ENCODE peak calls at places on chromosomes 5 and 9, in eight cellular contexts. One of them, this sample, is unnamed.

GRCh38 chr9:108553111-108553635 is 302.6 kb downstream of the ACTL7B start:
- DNase-seq in AG04450: no peak
- DNase-seq in HCT116: no peak
- DNase-seq in right atrium auricular region: no peak
- DNase-seq in lung: no peak
- DNase-seq in MM.1S: no peak
- DNase-seq in CD8-positive, alpha-beta memory T cell: no peak
- DNase-seq in neural progenitor cell: no peak
- DNase-seq in this sample: no peak

GRCh38 chr5:160118349-160119141 is 705 bp downstream of the PWWP2A start:
- DNase-seq in AG04450: no peak
- DNase-seq in neural progenitor cell: no peak
- DNase-seq in CD8-positive, alpha-beta memory T cell: peak
- DNase-seq in lung: peak
- DNase-seq in right atrium auricular region: peak
- DNase-seq in MM.1S: peak
- DNase-seq in HCT116: no peak
- DNase-seq in this sample: peak

GRCh38 chr5:1152771-1153282 is 41.0 kb upstream of the SLC12A7 start:
- DNase-seq in MM.1S: no peak
- DNase-seq in CD8-positive, alpha-beta memory T cell: no peak
- DNase-seq in lung: no peak
- DNase-seq in AG04450: no peak
- DNase-seq in right atrium auricular region: no peak
- DNase-seq in neural progenitor cell: peak
- DNase-seq in HCT116: no peak
- DNase-seq in this sample: no peak

GRCh38 chr5:44691811-44692210 is 116.9 kb upstream of the MRPS30 start:
- DNase-seq in lung: no peak
- DNase-seq in CD8-positive, alpha-beta memory T cell: no peak
- DNase-seq in MM.1S: no peak
- DNase-seq in AG04450: no peak
- DNase-seq in neural progenitor cell: no peak
- DNase-seq in right atrium auricular region: no peak
- DNase-seq in HCT116: peak
- DNase-seq in this sample: no peak

GRCh38 chr9:91027005-91027404 is 225.4 kb downstream of the SYK start:
- DNase-seq in lung: no peak
- DNase-seq in HCT116: no peak
- DNase-seq in right atrium auricular region: no peak
- DNase-seq in AG04450: no peak
- DNase-seq in neural progenitor cell: no peak
- DNase-seq in CD8-positive, alpha-beta memory T cell: no peak
- DNase-seq in MM.1S: no peak
- DNase-seq in this sample: no peak

GRCh38 chr5:142749321-142749720 is 20.9 kb upstream of the ARHGAP26 start:
- DNase-seq in CD8-positive, alpha-beta memory T cell: no peak
- DNase-seq in HCT116: no peak
- DNase-seq in AG04450: peak
- DNase-seq in MM.1S: no peak
- DNase-seq in neural progenitor cell: no peak
- DNase-seq in lung: no peak
- DNase-seq in right atrium auricular region: no peak
- DNase-seq in this sample: no peak

GRCh38 chr5:96783326-96783725 is 24.4 kb downstream of the ERAP1 start:
- DNase-seq in MM.1S: no peak
- DNase-seq in CD8-positive, alpha-beta memory T cell: no peak
- DNase-seq in AG04450: no peak
- DNase-seq in right atrium auricular region: no peak
- DNase-seq in HCT116: no peak
- DNase-seq in lung: no peak
- DNase-seq in neural progenitor cell: no peak
- DNase-seq in this sample: no peak

GRCh38 chr5:180098991-180099732 is 27.6 kb upstream of the RNF130 start:
- DNase-seq in HCT116: no peak
- DNase-seq in CD8-positive, alpha-beta memory T cell: no peak
- DNase-seq in MM.1S: no peak
- DNase-seq in AG04450: no peak
- DNase-seq in neural progenitor cell: no peak
- DNase-seq in lung: peak
- DNase-seq in right atrium auricular region: no peak
- DNase-seq in this sample: no peak

GRCh38 chr5:120655828-120656435 is 191.8 kb downstream of the PRR16 start:
- DNase-seq in lung: peak
- DNase-seq in HCT116: peak
- DNase-seq in MM.1S: peak
- DNase-seq in right atrium auricular region: no peak
- DNase-seq in CD8-positive, alpha-beta memory T cell: no peak
- DNase-seq in AG04450: no peak
- DNase-seq in neural progenitor cell: peak
- DNase-seq in this sample: no peak

GRCh38 chr9:107585465-107585864 is 95.9 kb upstream of the KLF4 start:
- DNase-seq in lung: no peak
- DNase-seq in neural progenitor cell: no peak
- DNase-seq in CD8-positive, alpha-beta memory T cell: no peak
- DNase-seq in right atrium auricular region: no peak
- DNase-seq in MM.1S: no peak
- DNase-seq in HCT116: no peak
- DNase-seq in AG04450: no peak
- DNase-seq in this sample: no peak

GRCh38 chr5:61620660-61621650 is 288.9 kb downstream of the ZSWIM6 start:
- DNase-seq in right atrium auricular region: no peak
- DNase-seq in MM.1S: no peak
- DNase-seq in AG04450: no peak
- DNase-seq in lung: no peak
- DNase-seq in HCT116: no peak
- DNase-seq in neural progenitor cell: no peak
- DNase-seq in CD8-positive, alpha-beta memory T cell: no peak
- DNase-seq in this sample: peak

GRCh38 chr5:74641778-74642542 is 1.4 kb upstream of the ENC1 start:
- DNase-seq in CD8-positive, alpha-beta memory T cell: peak
- DNase-seq in neural progenitor cell: peak
- DNase-seq in MM.1S: peak
- DNase-seq in lung: peak
- DNase-seq in AG04450: peak
- DNase-seq in right atrium auricular region: no peak
- DNase-seq in HCT116: peak
- DNase-seq in this sample: peak

GRCh38 chr9:98796364-98797101 is at the start of gene ANKS6:
- DNase-seq in MM.1S: peak
- DNase-seq in CD8-positive, alpha-beta memory T cell: peak
- DNase-seq in right atrium auricular region: peak
- DNase-seq in neural progenitor cell: peak
- DNase-seq in lung: peak
- DNase-seq in HCT116: no peak
- DNase-seq in AG04450: peak
- DNase-seq in this sample: peak

GRCh38 chr9:135944444-135945252 is 16.5 kb downstream of the UBAC1 start:
- DNase-seq in neural progenitor cell: no peak
- DNase-seq in right atrium auricular region: no peak
- DNase-seq in lung: no peak
- DNase-seq in AG04450: no peak
- DNase-seq in CD8-positive, alpha-beta memory T cell: no peak
- DNase-seq in HCT116: no peak
- DNase-seq in MM.1S: no peak
- DNase-seq in this sample: no peak

GRCh38 chr9:14018061-14018460 is 295.9 kb downstream of the NFIB start:
- DNase-seq in HCT116: no peak
- DNase-seq in AG04450: peak
- DNase-seq in CD8-positive, alpha-beta memory T cell: no peak
- DNase-seq in right atrium auricular region: no peak
- DNase-seq in lung: no peak
- DNase-seq in neural progenitor cell: no peak
- DNase-seq in MM.1S: no peak
- DNase-seq in this sample: no peak

GRCh38 chr5:148311516-148311915 is 707 bp upstream of the SPINK7 start:
- DNase-seq in HCT116: no peak
- DNase-seq in MM.1S: no peak
- DNase-seq in neural progenitor cell: no peak
- DNase-seq in right atrium auricular region: no peak
- DNase-seq in lung: no peak
- DNase-seq in CD8-positive, alpha-beta memory T cell: no peak
- DNase-seq in AG04450: no peak
- DNase-seq in this sample: no peak

GRCh38 chr9:110109331-110110110 is 98.4 kb downstream of the C9orf152 start:
- DNase-seq in neural progenitor cell: peak
- DNase-seq in right atrium auricular region: no peak
- DNase-seq in MM.1S: no peak
- DNase-seq in HCT116: no peak
- DNase-seq in lung: no peak
- DNase-seq in AG04450: no peak
- DNase-seq in CD8-positive, alpha-beta memory T cell: no peak
- DNase-seq in this sample: no peak

GRCh38 chr5:109826426-109826825 is 136.7 kb downstream of the MAN2A1 start:
- DNase-seq in lung: no peak
- DNase-seq in right atrium auricular region: no peak
- DNase-seq in AG04450: no peak
- DNase-seq in MM.1S: no peak
- DNase-seq in CD8-positive, alpha-beta memory T cell: no peak
- DNase-seq in neural progenitor cell: no peak
- DNase-seq in HCT116: no peak
- DNase-seq in this sample: no peak

GRCh38 chr9:124202447-124202971 is 55.2 kb upstream of the NEK6 start:
- DNase-seq in HCT116: no peak
- DNase-seq in CD8-positive, alpha-beta memory T cell: no peak
- DNase-seq in neural progenitor cell: no peak
- DNase-seq in lung: peak
- DNase-seq in MM.1S: peak
- DNase-seq in AG04450: no peak
- DNase-seq in right atrium auricular region: no peak
- DNase-seq in this sample: no peak

GRCh38 chr5:167877924-167878323 is 413.5 kb upstream of the WWC1 start:
- DNase-seq in MM.1S: no peak
- DNase-seq in right atrium auricular region: no peak
- DNase-seq in neural progenitor cell: no peak
- DNase-seq in AG04450: no peak
- DNase-seq in lung: no peak
- DNase-seq in CD8-positive, alpha-beta memory T cell: no peak
- DNase-seq in HCT116: no peak
- DNase-seq in this sample: no peak

GRCh38 chr5:177303121-177303924 is at the start of the genes PRELID1 and RAB24:
- DNase-seq in neural progenitor cell: peak
- DNase-seq in lung: peak
- DNase-seq in MM.1S: peak
- DNase-seq in right atrium auricular region: peak
- DNase-seq in CD8-positive, alpha-beta memory T cell: peak
- DNase-seq in AG04450: peak
- DNase-seq in HCT116: no peak
- DNase-seq in this sample: peak

GRCh38 chr5:159913048-159913447 is 3.2 kb upstream of the ADRA1B start:
- DNase-seq in AG04450: no peak
- DNase-seq in neural progenitor cell: no peak
- DNase-seq in MM.1S: no peak
- DNase-seq in right atrium auricular region: no peak
- DNase-seq in CD8-positive, alpha-beta memory T cell: no peak
- DNase-seq in HCT116: no peak
- DNase-seq in lung: peak
- DNase-seq in this sample: no peak

GRCh38 chr5:123579410-123579809 is 67.4 kb downstream of the CSNK1G3 start:
- DNase-seq in MM.1S: no peak
- DNase-seq in AG04450: no peak
- DNase-seq in right atrium auricular region: no peak
- DNase-seq in HCT116: no peak
- DNase-seq in neural progenitor cell: no peak
- DNase-seq in lung: no peak
- DNase-seq in CD8-positive, alpha-beta memory T cell: no peak
- DNase-seq in this sample: no peak

GRCh38 chr9:96100385-96100978 is 201.5 kb downstream of the HSD17B3 start:
- DNase-seq in AG04450: no peak
- DNase-seq in MM.1S: no peak
- DNase-seq in neural progenitor cell: no peak
- DNase-seq in HCT116: no peak
- DNase-seq in CD8-positive, alpha-beta memory T cell: no peak
- DNase-seq in lung: no peak
- DNase-seq in right atrium auricular region: no peak
- DNase-seq in this sample: no peak

GRCh38 chr9:119289740-119290139 is 79.5 kb downstream of the BRINP1 start:
- DNase-seq in CD8-positive, alpha-beta memory T cell: no peak
- DNase-seq in right atrium auricular region: peak
- DNase-seq in AG04450: no peak
- DNase-seq in neural progenitor cell: peak
- DNase-seq in HCT116: no peak
- DNase-seq in MM.1S: peak
- DNase-seq in lung: peak
- DNase-seq in this sample: no peak

DNA sequence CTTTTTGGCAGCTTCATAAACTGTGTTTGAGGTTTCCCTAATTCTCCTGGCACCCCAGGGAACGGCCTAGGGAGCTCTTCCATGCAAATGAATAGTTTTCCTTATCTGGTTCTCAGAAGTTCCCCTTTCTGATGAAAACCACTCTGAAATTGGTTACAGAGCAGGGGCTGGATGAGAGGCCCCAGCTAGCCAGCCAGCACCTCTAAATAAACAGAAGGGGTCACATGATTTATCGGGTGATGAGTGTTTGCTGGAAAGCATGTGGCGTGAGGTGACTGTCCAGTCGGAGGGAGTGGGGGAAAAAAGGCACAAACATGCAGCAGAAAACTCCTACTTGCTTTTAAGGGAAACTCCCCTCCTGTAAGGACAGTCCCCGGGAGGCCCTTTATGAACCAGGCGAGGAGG is 261.2 kb upstream of the ANKRD55 start:
- DNase-seq in HCT116: no peak
- DNase-seq in right atrium auricular region: no peak
- DNase-seq in MM.1S: no peak
- DNase-seq in CD8-positive, alpha-beta memory T cell: no peak
- DNase-seq in neural progenitor cell: no peak
- DNase-seq in lung: no peak
- DNase-seq in AG04450: no peak
- DNase-seq in this sample: no peak
- H3K27ac ChIP-seq in HCT116: no peak
- H3K27ac ChIP-seq in right atrium auricular region: peak
- H3K27ac ChIP-seq in MM.1S: no peak
- H3K27ac ChIP-seq in CD8-positive, alpha-beta memory T cell: no peak
- H3K27ac ChIP-seq in neural progenitor cell: no peak
- H3K27ac ChIP-seq in lung: no peak
- H3K27ac ChIP-seq in AG04450: no peak
- H3K27ac ChIP-seq in this sample: no peak

GRCh38 chr9:75803130-75803529 is 87.3 kb upstream of the PCSK5 start:
- DNase-seq in right atrium auricular region: no peak
- DNase-seq in MM.1S: peak
- DNase-seq in AG04450: no peak
- DNase-seq in lung: no peak
- DNase-seq in HCT116: no peak
- DNase-seq in neural progenitor cell: no peak
- DNase-seq in CD8-positive, alpha-beta memory T cell: no peak
- DNase-seq in this sample: no peak
- H3K27ac ChIP-seq in right atrium auricular region: no peak
- H3K27ac ChIP-seq in MM.1S: no peak
- H3K27ac ChIP-seq in AG04450: no peak
- H3K27ac ChIP-seq in lung: no peak
- H3K27ac ChIP-seq in HCT116: no peak
- H3K27ac ChIP-seq in neural progenitor cell: no peak
- H3K27ac ChIP-seq in CD8-positive, alpha-beta memory T cell: no peak
- H3K27ac ChIP-seq in this sample: no peak

GRCh38 chr5:35438288-35438687 is 179.4 kb upstream of the SPEF2 start:
- DNase-seq in HCT116: no peak
- DNase-seq in neural progenitor cell: no peak
- DNase-seq in AG04450: no peak
- DNase-seq in lung: no peak
- DNase-seq in MM.1S: no peak
- DNase-seq in right atrium auricular region: no peak
- DNase-seq in CD8-positive, alpha-beta memory T cell: no peak
- DNase-seq in this sample: no peak
- H3K27ac ChIP-seq in HCT116: no peak
- H3K27ac ChIP-seq in neural progenitor cell: no peak
- H3K27ac ChIP-seq in AG04450: no peak
- H3K27ac ChIP-seq in lung: no peak
- H3K27ac ChIP-seq in MM.1S: no peak
- H3K27ac ChIP-seq in right atrium auricular region: no peak
- H3K27ac ChIP-seq in CD8-positive, alpha-beta memory T cell: no peak
- H3K27ac ChIP-seq in this sample: no peak

GRCh38 chr9:94134629-94135028 is 50.4 kb downstream of the PTPDC1 start:
- DNase-seq in MM.1S: no peak
- DNase-seq in lung: no peak
- DNase-seq in right atrium auricular region: no peak
- DNase-seq in HCT116: no peak
- DNase-seq in neural progenitor cell: no peak
- DNase-seq in AG04450: no peak
- DNase-seq in CD8-positive, alpha-beta memory T cell: no peak
- DNase-seq in this sample: no peak
- H3K27ac ChIP-seq in MM.1S: no peak
- H3K27ac ChIP-seq in lung: peak
- H3K27ac ChIP-seq in right atrium auricular region: peak
- H3K27ac ChIP-seq in HCT116: no peak
- H3K27ac ChIP-seq in neural progenitor cell: no peak
- H3K27ac ChIP-seq in AG04450: no peak
- H3K27ac ChIP-seq in CD8-positive, alpha-beta memory T cell: no peak
- H3K27ac ChIP-seq in this sample: peak

This sample was measured in caudate nucleus.